ENCODE peak calls at places on chromosomes 16 and 17, in ten cellular contexts. G is prostate gland; Q is Panc1; L is CD8-positive, alpha-beta T cell; S is nephron progenitor cell; H is dorsolateral prefrontal cortex; F is fibroblast of villous mesenchyme; P is stomach; A is mucosa of descending colon; Y is left ventricle myocardium inferior. O is an unnamed sample.

GRCh38 chr17:65629234-65629690 is 67.8 kb upstream of the AXIN2 start:
- DNase-seq in H (no peak), G (no peak), A (no peak), Y (no peak), Q (no peak), F (peak; percentile 68), S (no peak), P (no peak), L (no peak), O (no peak)

GRCh38 chr16:27746076-27746855 is 196.3 kb downstream of the KATNIP start:
- DNase-seq in F (no peak), Y (no peak), Q (no peak), P (no peak), S (no peak), L (no peak), H (no peak), G (no peak), A (no peak), O (no peak)

GRCh38 chr16:86901483-86901882 is 323.1 kb downstream of the FOXL1 start:
- DNase-seq in P (no peak), S (no peak), L (no peak), Y (no peak), H (no peak), F (no peak), A (no peak), Q (no peak), G (no peak), O (no peak)

GRCh38 chr17:50087246-50087911 is 7.8 kb upstream of the PDK2 start:
- DNase-seq in A (peak; percentile 76), F (peak; percentile 72), H (peak; percentile 40), Q (no peak), L (peak; percentile 73), G (peak; percentile 53), S (peak; percentile 81), Y (peak; percentile 74), P (peak; percentile 79), O (peak; percentile 66)

GRCh38 chr17:77887464-77888241 is 70.8 kb upstream of the TNRC6C start:
- DNase-seq in G (peak; percentile 29), S (peak; percentile 56), Y (peak; percentile 88), L (peak; percentile 80), Q (no peak), A (peak; percentile 63), P (peak; percentile 76), F (peak; percentile 88), H (peak; percentile 67), O (peak; percentile 51)

GRCh38 chr16:66752958-66753357 is 1.5 kb upstream of the DYNC1LI2 start:
- DNase-seq in H (no peak), L (no peak), F (no peak), A (no peak), Q (no peak), P (no peak), S (no peak), Y (no peak), G (no peak), O (no peak)

GRCh38 chr16:4319454-4319853 is 3.6 kb downstream of the GLIS2 start:
- DNase-seq in A (peak; percentile 61), Q (no peak), S (no peak), F (peak; percentile 43), L (peak; percentile 54), P (peak; percentile 46), G (no peak), H (no peak), Y (no peak), O (no peak)

GRCh38 chr17:28738680-28739384 is 5.0 kb upstream of the TRAF4 start:
- DNase-seq in Q (no peak), A (no peak), Y (no peak), H (no peak), L (no peak), G (no peak), P (no peak), F (no peak), S (no peak), O (no peak)

GRCh38 chr16:11089504-11090124 is 145.2 kb downstream of the CLEC16A start:
- DNase-seq in Y (no peak), G (no peak), S (no peak), Q (no peak), A (peak; percentile 60), H (no peak), L (no peak), F (peak; percentile 98), P (peak; percentile 40), O (no peak)

GRCh38 chr17:78341559-78342437 is 18.1 kb downstream of the SOCS3 start:
- DNase-seq in G (peak; percentile 47), P (peak; percentile 79), Y (peak; percentile 85), A (peak; percentile 78), L (no peak), Q (no peak), F (peak; percentile 83), H (peak; percentile 44), S (peak; percentile 83), O (peak; percentile 68)

GRCh38 chr17:49717371-49717841 is 9.6 kb upstream of the SLC35B1 start:
- DNase-seq in Y (no peak), H (no peak), G (no peak), P (peak; percentile 46), Q (no peak), A (no peak), F (no peak), L (no peak), S (no peak), O (no peak)

GRCh38 chr16:71628810-71629209 is 2.8 kb downstream of the MARVELD3 start:
- DNase-seq in S (no peak), P (no peak), Y (no peak), F (peak; percentile 6), G (no peak), H (no peak), A (peak; percentile 9), Q (no peak), L (no peak), O (no peak)

GRCh38 chr16:85199069-85199725 is 86.9 kb upstream of the CIBAR2 start:
- DNase-seq in L (no peak), Y (no peak), H (no peak), A (no peak), G (no peak), F (peak; percentile 85), Q (no peak), S (no peak), P (no peak), O (peak; percentile 70)

DNA sequence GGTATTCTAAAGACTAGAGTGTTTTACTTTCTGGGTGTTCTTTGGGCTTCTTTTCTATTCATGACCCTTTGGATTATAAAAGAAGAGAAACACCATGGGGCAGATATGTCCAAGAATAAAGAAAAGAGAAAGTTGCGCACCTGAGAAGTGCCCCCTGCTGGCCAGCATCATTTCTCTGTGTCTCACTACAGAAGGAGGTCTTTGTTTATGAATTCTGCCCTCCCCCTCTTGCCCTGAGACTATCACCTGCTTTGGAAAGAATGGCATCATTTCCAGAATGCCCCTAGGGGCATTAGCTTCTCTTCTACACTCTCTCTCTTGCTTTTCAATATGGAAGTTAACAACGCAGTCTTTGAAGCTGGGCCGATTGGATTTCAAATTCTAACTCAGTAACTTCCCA is 45.0 kb downstream of the CDH13 start:
- DNase-seq in A (peak; percentile 60), H (no peak), Y (no peak), P (no peak), G (no peak), F (no peak), L (peak; percentile 39), Q (no peak), S (no peak), O (no peak)
- TF ChIP-seq CTCF in A (peak; percentile 18), H (no peak), Y (peak; percentile 32), P (no peak), G (no peak), F (peak; percentile 34), L (peak; percentile 29), Q (peak; percentile 43), S (peak; percentile 19), O (peak; percentile 80)

DNA sequence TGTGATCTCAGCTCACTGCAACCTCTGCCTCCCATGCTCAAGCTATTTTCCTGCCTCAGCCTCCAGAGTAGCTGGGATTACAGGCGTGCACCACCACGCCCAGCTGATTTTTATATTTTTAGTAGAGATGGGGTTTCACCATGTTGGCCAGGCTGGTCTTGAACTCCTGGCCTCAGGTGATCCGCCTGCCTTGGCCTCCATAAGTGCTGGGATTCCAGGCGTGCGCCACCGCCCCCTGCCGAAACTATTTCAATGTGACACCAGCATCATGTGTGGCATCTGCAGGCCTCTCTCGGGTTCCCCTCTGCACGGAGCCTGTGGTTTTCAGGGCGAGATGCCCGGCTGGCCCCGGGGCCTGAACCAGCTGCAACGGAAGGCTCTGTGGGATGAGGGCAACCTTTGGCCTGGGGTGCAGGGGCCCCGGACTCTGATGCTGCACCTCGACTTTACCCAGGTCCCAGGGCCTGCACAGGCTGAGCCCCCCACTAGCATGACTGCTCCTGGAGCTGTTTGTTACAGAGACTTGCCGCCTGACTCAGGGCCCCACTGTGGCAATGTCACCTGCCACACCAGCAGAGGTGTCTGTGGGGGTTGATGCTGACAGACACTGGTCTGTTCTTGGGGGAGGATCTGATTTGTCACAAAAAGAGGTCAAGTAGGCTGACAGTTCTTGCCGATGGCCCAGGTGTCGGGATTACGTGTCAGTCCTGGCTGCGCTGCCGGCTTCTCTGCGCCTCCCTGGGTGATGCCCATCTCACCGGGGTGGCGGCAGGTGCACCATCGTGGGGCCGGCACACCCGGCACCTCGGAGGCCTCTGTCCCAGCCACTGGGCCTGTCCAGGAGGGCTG is 8.6 kb upstream of the TEX19 start:
- DNase-seq in Q (no peak), G (no peak), H (no peak), S (no peak), P (no peak), A (no peak), L (no peak), Y (no peak), F (no peak), O (peak; percentile 23)
- TF ChIP-seq CTCF in Q (peak; percentile 49), G (no peak), H (no peak), S (no peak), P (no peak), A (no peak), L (no peak), Y (no peak), F (no peak), O (peak; percentile 54)

GRCh38 chr16:2785101-2785991 is 2.0 kb downstream of the PRSS33 start:
- DNase-seq in L (peak; percentile 33), H (no peak), F (no peak), G (no peak), Q (no peak), A (no peak), S (no peak), Y (no peak), P (no peak), O (no peak)
- TF ChIP-seq CTCF in L (peak; percentile 28), H (no peak), F (peak; percentile 6), G (peak; percentile 4), Q (no peak), A (no peak), S (no peak), Y (no peak), P (no peak), O (peak; percentile 35)

DNA sequence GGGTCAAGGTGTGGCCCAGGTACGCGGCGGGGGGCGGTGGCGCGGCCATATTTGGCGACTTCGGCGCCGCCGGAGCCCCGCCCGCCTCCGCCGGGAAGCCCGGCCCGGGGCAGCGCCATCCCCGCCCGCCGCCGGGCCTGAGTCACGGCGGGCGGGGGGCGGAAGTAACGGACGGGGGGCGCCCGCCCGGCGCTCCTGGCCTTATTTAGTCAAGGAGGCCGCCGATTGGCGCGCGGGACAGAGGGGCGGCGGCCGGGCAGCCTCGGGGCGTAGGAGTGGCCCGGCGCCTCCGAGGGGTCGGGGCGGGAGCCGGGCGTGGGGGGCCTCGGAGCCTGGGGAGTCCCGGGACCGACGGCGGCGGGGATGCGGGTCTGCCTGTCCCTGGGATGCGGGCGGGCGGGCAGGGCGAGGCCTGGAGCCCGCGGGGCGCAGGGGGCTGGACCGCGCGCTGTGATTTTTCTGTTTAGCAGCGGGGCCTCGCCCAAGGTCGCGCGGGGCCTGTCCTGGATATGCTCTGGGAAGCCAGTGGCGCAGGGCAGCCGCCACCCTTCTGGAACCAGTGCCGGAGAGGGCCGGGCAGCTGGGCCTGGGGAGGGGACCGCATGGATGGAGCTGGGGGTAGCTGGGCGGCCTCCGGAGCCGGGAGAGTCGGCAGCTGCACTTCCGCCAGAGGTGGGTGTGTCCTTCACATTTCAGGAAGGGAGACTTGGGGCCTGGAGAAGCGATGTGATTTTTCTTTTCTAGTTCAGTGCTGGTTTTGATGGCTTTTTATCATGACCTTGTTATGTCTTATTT is 2.3 kb upstream of the ACTG1 start:
- DNase-seq in H (no peak), L (peak; percentile 67), F (peak; percentile 80), P (peak; percentile 87), S (peak; percentile 71), Y (peak; percentile 88), G (peak; percentile 77), Q (no peak), A (peak; percentile 90), O (peak; percentile 60)
- TF ChIP-seq CTCF in H (no peak), L (no peak), F (no peak), P (no peak), S (no peak), Y (no peak), G (no peak), Q (no peak), A (no peak), O (no peak)

O was measured in HFFc6.